ENCODE peak calls at places on chromosome 10, in seven cellular contexts. One of them, this sample, is unnamed. For H3K4me1, the result is how much of the 10 kb centered on the place peaks cover.

GRCh38 chr10:102645388-102645740 is 1.1 kb downstream of the TRIM8 start:
- DNase-seq in ovary: peak
- DNase-seq in IMR-90: peak
- DNase-seq in body of pancreas: peak
- DNase-seq in stomach: peak
- DNase-seq in upper lobe of left lung: peak
- DNase-seq in testis: peak
- DNase-seq in this sample: peak

GRCh38 chr10:86343761-86344160 is 22.8 kb downstream of the GRID1 start:
- DNase-seq in ovary: no peak
- DNase-seq in IMR-90: no peak
- DNase-seq in body of pancreas: no peak
- DNase-seq in stomach: no peak
- DNase-seq in upper lobe of left lung: no peak
- DNase-seq in testis: no peak
- DNase-seq in this sample: peak

GRCh38 chr10:15626937-15627336 is 92.8 kb downstream of the ITGA8 start:
- DNase-seq in ovary: no peak
- DNase-seq in IMR-90: no peak
- DNase-seq in body of pancreas: no peak
- DNase-seq in stomach: no peak
- DNase-seq in upper lobe of left lung: no peak
- DNase-seq in testis: no peak
- DNase-seq in this sample: no peak

GRCh38 chr10:70540089-70540788 is 61.7 kb downstream of the PALD1 start:
- DNase-seq in ovary: no peak
- DNase-seq in IMR-90: no peak
- DNase-seq in body of pancreas: peak
- DNase-seq in stomach: no peak
- DNase-seq in upper lobe of left lung: no peak
- DNase-seq in testis: peak
- DNase-seq in this sample: no peak

GRCh38 chr10:37733822-37734221 is 123.6 kb downstream of the ZNF248 start:
- DNase-seq in ovary: no peak
- DNase-seq in IMR-90: no peak
- DNase-seq in body of pancreas: no peak
- DNase-seq in stomach: no peak
- DNase-seq in upper lobe of left lung: no peak
- DNase-seq in testis: no peak
- DNase-seq in this sample: no peak

GRCh38 chr10:43206391-43207235 is 60.3 kb downstream of the RASGEF1A start:
- DNase-seq in ovary: peak
- DNase-seq in IMR-90: no peak
- DNase-seq in body of pancreas: no peak
- DNase-seq in stomach: no peak
- DNase-seq in upper lobe of left lung: peak
- DNase-seq in testis: no peak
- DNase-seq in this sample: peak

GRCh38 chr10:116722736-116723427 is 19.5 kb downstream of the HSPA12A start:
- DNase-seq in ovary: no peak
- DNase-seq in IMR-90: no peak
- DNase-seq in body of pancreas: no peak
- DNase-seq in stomach: no peak
- DNase-seq in upper lobe of left lung: no peak
- DNase-seq in testis: no peak
- DNase-seq in this sample: peak

GRCh38 chr10:126090911-126091728 is 194.8 kb downstream of the FANK1 start:
- DNase-seq in ovary: no peak
- DNase-seq in IMR-90: peak
- DNase-seq in body of pancreas: no peak
- DNase-seq in stomach: no peak
- DNase-seq in upper lobe of left lung: no peak
- DNase-seq in testis: no peak
- DNase-seq in this sample: no peak

GRCh38 chr10:27744478-27745379 is 890 bp downstream of the MKX start:
- DNase-seq in ovary: peak
- DNase-seq in IMR-90: peak
- DNase-seq in body of pancreas: peak
- DNase-seq in stomach: peak
- DNase-seq in upper lobe of left lung: no peak
- DNase-seq in testis: peak
- DNase-seq in this sample: peak

GRCh38 chr10:121065330-121065729 is 214.2 kb downstream of the WDR11 start:
- DNase-seq in ovary: no peak
- DNase-seq in IMR-90: no peak
- DNase-seq in body of pancreas: no peak
- DNase-seq in stomach: no peak
- DNase-seq in upper lobe of left lung: no peak
- DNase-seq in testis: no peak
- DNase-seq in this sample: no peak

GRCh38 chr10:99926925-99927718 is 82.6 kb downstream of the DNMBP start:
- DNase-seq in ovary: peak
- DNase-seq in IMR-90: peak
- DNase-seq in body of pancreas: peak
- DNase-seq in stomach: peak
- DNase-seq in upper lobe of left lung: peak
- DNase-seq in testis: peak
- DNase-seq in this sample: peak

GRCh38 chr10:116615199-116615776 is 5.5 kb upstream of the PNLIPRP2 start:
- DNase-seq in ovary: no peak
- DNase-seq in IMR-90: no peak
- DNase-seq in body of pancreas: peak
- DNase-seq in stomach: no peak
- DNase-seq in upper lobe of left lung: no peak
- DNase-seq in testis: no peak
- DNase-seq in this sample: no peak

GRCh38 chr10:50367732-50368131 is 116.4 kb upstream of the ASAH2 start:
- DNase-seq in ovary: peak
- DNase-seq in IMR-90: peak
- DNase-seq in body of pancreas: peak
- DNase-seq in stomach: no peak
- DNase-seq in upper lobe of left lung: no peak
- DNase-seq in testis: no peak
- DNase-seq in this sample: no peak

GRCh38 chr10:42990016-42990720 is 86.7 kb upstream of the RET start:
- DNase-seq in ovary: no peak
- DNase-seq in IMR-90: no peak
- DNase-seq in body of pancreas: no peak
- DNase-seq in stomach: no peak
- DNase-seq in upper lobe of left lung: no peak
- DNase-seq in testis: no peak
- DNase-seq in this sample: peak

GRCh38 chr10:9535744-9536143 is 1481.3 kb downstream of the GATA3 start:
- DNase-seq in ovary: no peak
- DNase-seq in IMR-90: no peak
- DNase-seq in body of pancreas: no peak
- DNase-seq in stomach: no peak
- DNase-seq in upper lobe of left lung: no peak
- DNase-seq in testis: no peak
- DNase-seq in this sample: no peak

DNA sequence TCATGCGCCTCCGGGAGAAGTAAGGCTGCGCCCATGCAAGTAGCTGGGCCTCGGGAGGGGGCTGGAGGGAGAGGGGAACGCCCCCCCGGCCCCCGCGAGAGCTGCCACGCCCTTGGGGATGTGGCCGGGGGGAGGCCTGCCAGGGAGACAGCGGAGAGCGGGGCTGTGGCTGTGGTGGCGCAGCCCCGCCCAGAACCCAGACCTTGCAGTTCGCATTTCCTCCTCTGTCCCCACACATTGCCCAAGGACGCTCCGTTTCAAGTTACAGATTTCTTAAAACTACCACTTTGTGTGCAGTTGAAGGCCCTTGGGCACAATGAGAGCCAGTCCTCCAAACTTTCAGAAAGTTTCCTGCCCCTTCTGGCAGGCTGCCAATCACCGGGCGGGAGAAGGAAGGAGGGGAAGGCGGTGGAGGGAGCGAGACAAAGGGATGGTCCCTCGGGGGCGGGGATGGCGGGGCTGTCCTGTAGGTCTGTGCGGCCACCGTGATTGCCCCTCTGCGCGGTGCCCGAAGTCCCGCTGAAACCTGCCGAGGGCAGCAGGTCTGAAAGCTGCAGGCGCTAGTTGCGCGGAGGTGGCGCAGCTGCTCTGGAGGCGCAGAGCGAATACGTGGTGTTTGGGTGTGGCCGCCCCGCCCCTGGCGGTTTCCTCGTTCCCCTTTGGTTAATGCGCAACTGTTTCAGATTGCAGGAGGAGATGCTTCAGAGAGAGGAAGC is 2.1 kb downstream of the VIM start:
- DNase-seq in ovary: peak
- DNase-seq in IMR-90: peak
- DNase-seq in body of pancreas: peak
- DNase-seq in stomach: peak
- DNase-seq in upper lobe of left lung: peak
- DNase-seq in testis: peak
- DNase-seq in this sample: peak
- TF ChIP-seq POLR2A in ovary: peak
- TF ChIP-seq POLR2A in IMR-90: peak
- TF ChIP-seq POLR2A in body of pancreas: peak
- TF ChIP-seq POLR2A in stomach: no peak
- TF ChIP-seq POLR2A in upper lobe of left lung: peak
- TF ChIP-seq POLR2A in testis: no peak
- TF ChIP-seq POLR2A in this sample: peak

GRCh38 chr10:13227031-13227430 is 7.1 kb downstream of the UCMA start:
- DNase-seq in ovary: no peak
- DNase-seq in IMR-90: no peak
- DNase-seq in body of pancreas: no peak
- DNase-seq in stomach: no peak
- DNase-seq in upper lobe of left lung: no peak
- DNase-seq in testis: no peak
- DNase-seq in this sample: peak
- H3K4me1 ChIP-seq in ovary: under half
- H3K4me1 ChIP-seq in IMR-90: under half
- H3K4me1 ChIP-seq in body of pancreas: under half
- H3K4me1 ChIP-seq in stomach: under half
- H3K4me1 ChIP-seq in upper lobe of left lung: under half
- H3K4me1 ChIP-seq in testis: under half
- H3K4me1 ChIP-seq in this sample: under half

GRCh38 chr10:92692697-92693533 is 3.2 kb downstream of the HHEX start:
- DNase-seq in ovary: no peak
- DNase-seq in IMR-90: no peak
- DNase-seq in body of pancreas: no peak
- DNase-seq in stomach: no peak
- DNase-seq in upper lobe of left lung: no peak
- DNase-seq in testis: no peak
- DNase-seq in this sample: no peak

GRCh38 chr10:92696606-92697383 is 7.0 kb downstream of the HHEX start:
- DNase-seq in ovary: no peak
- DNase-seq in IMR-90: no peak
- DNase-seq in body of pancreas: no peak
- DNase-seq in stomach: no peak
- DNase-seq in upper lobe of left lung: no peak
- DNase-seq in testis: no peak
- DNase-seq in this sample: no peak

GRCh38 chr10:92697663-92698511 is 8.1 kb downstream of the HHEX start:
- DNase-seq in ovary: no peak
- DNase-seq in IMR-90: peak
- DNase-seq in body of pancreas: no peak
- DNase-seq in stomach: no peak
- DNase-seq in upper lobe of left lung: no peak
- DNase-seq in testis: no peak
- DNase-seq in this sample: no peak

GRCh38 chr10:92693534-92693893 is 3.8 kb downstream of the HHEX start:
- DNase-seq in ovary: no peak
- DNase-seq in IMR-90: no peak
- DNase-seq in body of pancreas: no peak
- DNase-seq in stomach: no peak
- DNase-seq in upper lobe of left lung: no peak
- DNase-seq in testis: no peak
- DNase-seq in this sample: no peak

DNA sequence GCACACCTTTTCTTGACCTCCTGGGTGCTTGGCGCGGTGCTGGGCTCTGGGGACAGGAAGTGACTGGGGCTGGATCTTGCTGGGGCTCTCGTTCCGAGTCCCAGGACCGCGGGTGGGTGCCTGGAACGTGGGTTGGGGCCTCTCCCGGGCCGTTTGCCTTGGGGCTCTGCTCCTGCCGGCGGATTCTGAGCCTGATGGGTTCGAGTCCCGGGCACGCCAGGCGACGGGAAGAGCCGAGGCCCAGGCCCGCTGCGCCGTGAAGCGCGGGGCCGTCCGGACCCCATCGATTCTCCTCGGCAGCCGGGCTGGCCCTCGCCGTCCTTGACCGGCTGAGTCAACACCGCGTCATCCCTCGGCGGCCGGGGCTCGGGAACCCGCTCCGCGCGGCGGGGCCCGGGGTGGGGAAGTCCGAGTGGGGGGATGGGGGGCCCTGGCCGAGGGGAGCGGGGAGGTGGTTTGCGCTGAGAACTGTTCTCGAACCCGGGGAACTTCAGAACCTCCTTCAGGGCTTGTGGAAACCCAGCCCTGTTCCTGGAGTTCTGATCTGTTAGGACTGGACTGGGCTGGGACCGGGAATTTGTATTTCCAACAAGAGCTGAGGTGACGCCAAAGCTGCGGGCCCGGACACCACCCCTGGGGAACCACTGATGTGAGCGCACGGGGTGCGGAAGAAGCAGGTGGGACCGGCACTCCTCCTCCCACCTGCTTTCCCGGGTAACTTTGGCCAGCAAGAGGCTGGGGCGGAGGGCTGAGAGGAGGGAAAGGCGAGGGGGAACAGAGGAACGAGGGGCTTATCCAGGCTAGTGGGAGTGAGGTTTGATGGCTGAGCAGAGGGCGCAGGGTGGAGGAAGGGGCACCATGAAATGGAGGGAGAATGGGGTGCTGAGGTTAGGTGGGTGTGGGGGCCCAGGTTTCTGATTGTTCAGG is 6.2 kb downstream of the HHEX start:
- DNase-seq in ovary: peak
- DNase-seq in IMR-90: peak
- DNase-seq in body of pancreas: peak
- DNase-seq in stomach: no peak
- DNase-seq in upper lobe of left lung: no peak
- DNase-seq in testis: no peak
- DNase-seq in this sample: peak
- TF ChIP-seq POLR2A in ovary: no peak
- TF ChIP-seq POLR2A in IMR-90: peak
- TF ChIP-seq POLR2A in body of pancreas: no peak
- TF ChIP-seq POLR2A in stomach: no peak
- TF ChIP-seq POLR2A in upper lobe of left lung: no peak
- TF ChIP-seq POLR2A in testis: no peak
- TF ChIP-seq POLR2A in this sample: no peak

GRCh38 chr10:64601298-64601697 is 1080.1 kb downstream of the REEP3 start:
- DNase-seq in ovary: no peak
- DNase-seq in IMR-90: no peak
- DNase-seq in body of pancreas: no peak
- DNase-seq in stomach: no peak
- DNase-seq in upper lobe of left lung: no peak
- DNase-seq in testis: no peak
- DNase-seq in this sample: no peak

GRCh38 chr10:64594072-64594471 is 1072.9 kb downstream of the REEP3 start:
- DNase-seq in ovary: no peak
- DNase-seq in IMR-90: no peak
- DNase-seq in body of pancreas: no peak
- DNase-seq in stomach: no peak
- DNase-seq in upper lobe of left lung: no peak
- DNase-seq in testis: no peak
- DNase-seq in this sample: no peak

DNA sequence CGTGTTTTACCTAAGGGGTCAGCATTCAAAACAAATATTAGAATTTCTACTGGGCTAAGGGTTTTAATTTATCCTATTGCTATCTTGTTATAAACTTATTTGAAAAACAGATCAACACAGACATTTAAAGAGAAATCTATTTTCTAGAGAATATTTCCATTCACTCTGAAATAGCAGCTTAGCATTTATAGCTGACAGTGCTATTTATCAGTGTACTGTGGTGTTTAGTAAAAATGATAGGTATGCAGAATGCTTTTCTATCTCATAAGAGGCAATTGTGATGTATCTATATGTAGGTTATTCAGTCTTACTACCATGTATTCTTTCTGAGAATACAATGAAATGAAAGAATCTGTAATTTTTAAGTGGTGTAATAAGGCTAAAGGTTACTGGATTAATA is 1077.4 kb downstream of the REEP3 start:
- DNase-seq in ovary: no peak
- DNase-seq in IMR-90: no peak
- DNase-seq in body of pancreas: no peak
- DNase-seq in stomach: no peak
- DNase-seq in upper lobe of left lung: no peak
- DNase-seq in testis: no peak
- DNase-seq in this sample: no peak
- H3K4me1 ChIP-seq in ovary: under half
- H3K4me1 ChIP-seq in IMR-90: under half
- H3K4me1 ChIP-seq in body of pancreas: under half
- H3K4me1 ChIP-seq in stomach: under half
- H3K4me1 ChIP-seq in upper lobe of left lung: under half
- H3K4me1 ChIP-seq in testis: under half
- H3K4me1 ChIP-seq in this sample: under half

This sample was measured in sigmoid colon.